ENCODE peak calls at places on chromosomes 16 and 17, in six cellular contexts. K, P, B, F, V and H are unnamed samples.

GRCh38 chr17:47941998-47942490 is 673 bp downstream of the PNPO start:
- DNase-seq in K (no peak), P (no peak), B (no peak), F (no peak), V (no peak), H (no peak)

GRCh38 chr17:45423936-45424335 is 8.7 kb downstream of the ARHGAP27 start:
- DNase-seq in K (no peak), P (no peak), B (no peak), F (no peak), V (no peak), H (no peak)

GRCh38 chr17:4365628-4366311 is 705 bp downstream of the UBE2G1 start:
- DNase-seq in K (peak; percentile 91), P (peak; percentile 77), B (no peak), F (no peak), V (peak; percentile 7), H (peak; percentile 79)

GRCh38 chr17:46003907-46004748 is 5.1 kb downstream of the STH start:
- DNase-seq in K (no peak), P (peak; percentile 59), B (peak; percentile 39), F (no peak), V (no peak), H (peak; percentile 29)

GRCh38 chr17:29837531-29837930 is 92.5 kb downstream of the SSH2 start:
- DNase-seq in K (no peak), P (no peak), B (no peak), F (no peak), V (no peak), H (no peak)

GRCh38 chr16:4372578-4373355 is 1.1 kb downstream of the VASN start:
- DNase-seq in K (no peak), P (peak; percentile 77), B (peak; percentile 81), F (no peak), V (peak; percentile 86), H (peak; percentile 89)

GRCh38 chr16:65295527-65295926 is 173.7 kb upstream of the CDH11 start:
- DNase-seq in K (no peak), P (no peak), B (no peak), F (no peak), V (no peak), H (no peak)

GRCh38 chr17:67759355-67760171 is 41.8 kb downstream of the NOL11 start:
- DNase-seq in K (peak; percentile 78), P (no peak), B (no peak), F (no peak), V (no peak), H (peak; percentile 50)

GRCh38 chr17:81959362-81960129 is 1.4 kb downstream of the NOTUM start:
- DNase-seq in K (no peak), P (peak; percentile 83), B (no peak), F (no peak), V (no peak), H (peak; percentile 80)

GRCh38 chr16:89442990-89443726 is 47.2 kb downstream of the ANKRD11 start:
- DNase-seq in K (no peak), P (peak; percentile 78), B (peak; percentile 21), F (no peak), V (peak; percentile 73), H (no peak)

GRCh38 chr17:59877965-59878364 is 14.8 kb downstream of the TUBD1 start:
- DNase-seq in K (no peak), P (no peak), B (no peak), F (no peak), V (no peak), H (no peak)

GRCh38 chr16:10738231-10739077 is 5.2 kb upstream of the NUBP1 start:
- DNase-seq in K (no peak), P (peak; percentile 52), B (no peak), F (no peak), V (peak; percentile 86), H (no peak)

GRCh38 chr16:1313721-1314120 is 4.3 kb downstream of the UBE2I start:
- DNase-seq in K (no peak), P (no peak), B (no peak), F (no peak), V (no peak), H (no peak)

GRCh38 chr17:80772906-80773242 is 218.8 kb upstream of the CHMP6 start:
- DNase-seq in K (peak; percentile 51), P (no peak), B (no peak), F (no peak), V (no peak), H (no peak)

GRCh38 chr17:82615084-82616020 is 32.9 kb downstream of the WDR45B start:
- DNase-seq in K (no peak), P (no peak), B (no peak), F (no peak), V (no peak), H (peak; percentile 19)

GRCh38 chr17:28381141-28381825 is 9.8 kb downstream of the SARM1 start:
- DNase-seq in K (no peak), P (peak; percentile 56), B (no peak), F (no peak), V (no peak), H (no peak)

GRCh38 chr17:46922487-46922803 is 515 bp upstream of the GOSR2 start:
- DNase-seq in K (no peak), P (no peak), B (no peak), F (no peak), V (no peak), H (no peak)

GRCh38 chr16:56547949-56548567 is 16.8 kb upstream of the MT4 start:
- DNase-seq in K (peak; percentile 26), P (no peak), B (no peak), F (no peak), V (peak; percentile 27), H (peak; percentile 1)

GRCh38 chr17:82300228-82300627 is 17.2 kb downstream of the CD7 start:
- DNase-seq in K (no peak), P (no peak), B (no peak), F (no peak), V (no peak), H (no peak)

GRCh38 chr17:63429766-63430165 is 16.3 kb downstream of the CYB561 start:
- DNase-seq in K (peak; percentile 33), P (no peak), B (no peak), F (no peak), V (no peak), H (no peak)

GRCh38 chr17:4944163-4944553 is 4.1 kb downstream of the RNF167 start:
- DNase-seq in K (no peak), P (no peak), B (no peak), F (no peak), V (no peak), H (no peak)

GRCh38 chr16:31568577-31569359 is 41.1 kb downstream of the AHSP start:
- DNase-seq in K (no peak), P (no peak), B (no peak), F (no peak), V (no peak), H (peak; percentile 33)

GRCh38 chr17:74779948-74780400 is 3.8 kb upstream of the NAT9 start:
- DNase-seq in K (no peak), P (no peak), B (no peak), F (peak; percentile 91), V (no peak), H (no peak)

GRCh38 chr17:39608601-39609000 is 881 bp upstream of the NEUROD2 start:
- DNase-seq in K (no peak), P (no peak), B (no peak), F (no peak), V (no peak), H (peak; percentile 70)

GRCh38 chr17:82338858-82339633 is 5.5 kb upstream of the SECTM1 start:
- DNase-seq in K (no peak), P (peak; percentile 77), B (no peak), F (no peak), V (peak; percentile 91), H (peak; percentile 45)

GRCh38 chr16:11242658-11243057 is 13.3 kb downstream of the SOCS1 start:
- DNase-seq in K (no peak), P (no peak), B (no peak), F (no peak), V (no peak), H (peak; percentile 39)

GRCh38 chr16:57834936-57835335 is 32.6 kb upstream of the KIFC3 start:
- DNase-seq in K (no peak), P (no peak), B (no peak), F (no peak), V (peak; percentile 48), H (no peak)

GRCh38 chr17:7856081-7856791 is 1.1 kb downstream of the NAA38 start:
- DNase-seq in K (peak; percentile 87), P (peak; percentile 65), B (no peak), F (peak; percentile 28), V (no peak), H (peak; percentile 78)

GRCh38 chr16:27400751-27401620 is 988 bp upstream of the IL21R start:
- DNase-seq in K (no peak), P (no peak), B (no peak), F (no peak), V (peak; percentile 67), H (no peak)

GRCh38 chr17:45751466-45751865 is 32.7 kb upstream of the CRHR1 start:
- DNase-seq in K (peak; percentile 53), P (no peak), B (no peak), F (no peak), V (no peak), H (no peak)